ENCODE peak calls at places on chromosomes 1 and 21, in five cellular contexts. E is tibial artery, P is sigmoid colon, X is fibroblast of mammary gland, M is PC-3. O is an unnamed sample.

GRCh38 chr1:112807117-112807516 is 92.0 kb upstream of the PPM1J start:
- DNase-seq in E (no peak), P (no peak), X (no peak), M (peak), O (peak)

GRCh38 chr1:41783189-41783639 is 135.5 kb downstream of the HIVEP3 start:
- DNase-seq in E (no peak), P (no peak), X (peak), M (peak), O (peak)

GRCh38 chr1:224498574-224499170 is 64.1 kb upstream of the WDR26 start:
- DNase-seq in E (no peak), P (no peak), X (peak), M (peak), O (peak)

GRCh38 chr21:42741056-42741455 is 87.6 kb downstream of the PDE9A start:
- DNase-seq in E (no peak), P (peak), X (no peak), M (no peak), O (no peak)

GRCh38 chr1:230797376-230798186 is 50.4 kb downstream of the CAPN9 start:
- DNase-seq in E (peak), P (peak), X (peak), M (peak), O (peak)

GRCh38 chr21:41247561-41247968 is 69.0 kb upstream of the FAM3B start:
- DNase-seq in E (peak), P (no peak), X (no peak), M (no peak), O (peak)

GRCh38 chr21:25501996-25502665 is 105.2 kb downstream of the MRPL39 start:
- DNase-seq in E (no peak), P (no peak), X (peak), M (no peak), O (peak)

GRCh38 chr21:26148834-26149354 is 21.7 kb downstream of the APP start:
- DNase-seq in E (no peak), P (no peak), X (peak), M (peak), O (peak)

GRCh38 chr1:178119623-178120022 is 25.7 kb downstream of the RASAL2 start:
- DNase-seq in E (no peak), P (no peak), X (no peak), M (peak), O (peak)

GRCh38 chr1:6507037-6507428 is 15.6 kb upstream of the PLEKHG5 start:
- DNase-seq in E (no peak), P (peak), X (no peak), M (no peak), O (no peak)

GRCh38 chr21:43739648-43740435 is 20.9 kb downstream of the PDXK start:
- DNase-seq in E (no peak), P (no peak), X (no peak), M (no peak), O (no peak)

GRCh38 chr1:109762039-109762585 is 1.6 kb downstream of the EPS8L3 start:
- DNase-seq in E (no peak), P (no peak), X (no peak), M (no peak), O (no peak)

GRCh38 chr1:66686406-66686805 is 65.9 kb upstream of the DYNLT5 start:
- DNase-seq in E (no peak), P (no peak), X (no peak), M (no peak), O (no peak)

GRCh38 chr1:65247419-65248359 is 61.7 kb upstream of the DNAJC6 start:
- DNase-seq in E (no peak), P (no peak), X (peak), M (peak), O (peak)

GRCh38 chr1:21550097-21550496 is 40.9 kb downstream of the ALPL start:
- DNase-seq in E (no peak), P (no peak), X (peak), M (peak), O (no peak)

GRCh38 chr1:55640708-55641473 is 425.7 kb upstream of the USP24 start:
- DNase-seq in E (peak), P (peak), X (peak), M (no peak), O (no peak)

GRCh38 chr1:36883315-36883949 is 150.9 kb downstream of the GRIK3 start:
- DNase-seq in E (no peak), P (no peak), X (no peak), M (no peak), O (no peak)

GRCh38 chr1:241608379-241609033 is 31.7 kb downstream of the CHML start:
- DNase-seq in E (no peak), P (no peak), X (peak), M (peak), O (peak)

GRCh38 chr1:75134939-75135828 is 996 bp downstream of the LHX8 start:
- DNase-seq in E (no peak), P (peak), X (no peak), M (no peak), O (no peak)

GRCh38 chr1:180501865-180502360 is 464 bp downstream of the ACBD6 start:
- DNase-seq in E (no peak), P (no peak), X (no peak), M (no peak), O (peak)

GRCh38 chr1:209900734-209901133 is 37.3 kb upstream of the SYT14 start:
- DNase-seq in E (no peak), P (no peak), X (peak), M (peak), O (peak)

GRCh38 chr1:109794319-109795132 is 30.8 kb upstream of the EPS8L3 start:
- DNase-seq in E (peak), P (no peak), X (peak), M (no peak), O (no peak)

GRCh38 chr1:155053531-155054105 is 2.5 kb downstream of the ADAM15 start:
- DNase-seq in E (no peak), P (no peak), X (no peak), M (no peak), O (no peak)

GRCh38 chr1:155060736-155061135 is 2.8 kb upstream of the EFNA4 start:
- DNase-seq in E (no peak), P (no peak), X (no peak), M (no peak), O (no peak)

GRCh38 chr1:155061381-155062150 is 2.0 kb upstream of the EFNA4 start:
- DNase-seq in E (peak), P (peak), X (peak), M (peak), O (peak)

GRCh38 chr1:155057104-155057503 is 6.0 kb downstream of the ADAM15 start:
- DNase-seq in E (no peak), P (no peak), X (no peak), M (no peak), O (no peak)

GRCh38 chr1:155057788-155058211 is 5.7 kb upstream of the EFNA4 start:
- DNase-seq in E (no peak), P (no peak), X (no peak), M (no peak), O (no peak)
- TF ChIP-seq CTCF in E (no peak), P (no peak), X (no peak), M (peak), O (no peak)

DNA sequence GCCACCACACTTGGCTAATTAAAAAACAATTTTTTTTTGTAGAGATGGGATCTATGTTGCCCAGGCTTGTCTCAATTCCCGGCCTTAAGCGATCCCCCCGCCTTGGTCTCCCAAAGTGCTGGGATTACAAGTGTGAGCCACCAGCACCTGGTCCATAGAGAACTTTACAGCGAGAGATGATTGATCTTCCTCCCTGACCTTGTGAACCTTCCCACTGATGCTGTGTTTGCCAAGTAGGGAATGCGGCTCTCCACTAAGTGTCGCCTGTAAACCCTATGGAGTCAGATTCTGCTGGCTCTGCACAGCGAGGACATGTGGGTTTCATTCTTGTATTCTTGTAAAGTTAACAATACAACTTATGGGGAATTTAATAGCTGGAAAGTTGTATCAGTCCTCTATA is 81.3 kb upstream of the LYST start:
- DNase-seq in E (no peak), P (no peak), X (no peak), M (no peak), O (no peak)
- H3K4me3 ChIP-seq in E (no peak), P (no peak), X (no peak), M (no peak), O (no peak)

DNA sequence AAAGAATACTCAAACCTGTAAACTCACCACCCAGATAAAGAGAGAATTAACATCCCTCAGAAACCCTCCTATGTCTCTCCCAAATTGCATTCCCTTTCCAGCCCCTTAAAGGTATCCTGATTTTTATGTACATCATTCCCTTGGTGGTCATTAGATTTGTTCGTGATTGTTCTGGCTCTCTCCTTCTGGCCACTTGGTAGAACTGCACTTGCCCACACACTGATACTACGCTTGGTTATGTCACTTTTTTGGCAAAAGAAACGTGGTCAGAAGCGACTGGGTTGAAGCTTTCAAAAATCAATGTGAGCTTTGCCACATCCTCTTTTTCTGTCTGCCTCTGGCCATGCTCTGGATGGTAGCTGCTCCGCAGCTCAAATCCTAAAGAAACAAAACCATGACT is 76.3 kb downstream of the KRTAP19-8 start:
- DNase-seq in E (no peak), P (no peak), X (no peak), M (peak), O (no peak)
- TF ChIP-seq CTCF in E (no peak), P (no peak), X (no peak), M (peak), O (no peak)

GRCh38 chr1:53888716-53889115 is 881 bp downstream of the YIPF1 start:
- DNase-seq in E (no peak), P (no peak), X (no peak), M (no peak), O (no peak)
- H3K4me3 ChIP-seq in E (peak), P (peak), X (peak), M (peak), O (no peak)